ENCODE peak calls at places on chromosomes 16 and 17, in four cellular contexts. U, O, T and M are unnamed samples.

GRCh38 chr16:20353379-20353778 is 864 bp upstream of the UMOD start:
- DNase-seq in U (no peak), O (no peak), T (no peak), M (no peak)

GRCh38 chr16:81932668-81933067 is 78.6 kb downstream of the SDR42E1 start:
- DNase-seq in U (no peak), O (no peak), T (no peak), M (no peak)

GRCh38 chr16:35745191-35745590 is 2285.8 kb downstream of the TP53TG3F start:
- DNase-seq in U (no peak), O (no peak), T (no peak), M (no peak)

GRCh38 chr17:927611-928461 is 51.7 kb downstream of the NXN start:
- DNase-seq in U (no peak), O (peak; percentile 85), T (no peak), M (no peak)

GRCh38 chr17:76720941-76721340 is 5.5 kb downstream of the JMJD6 start:
- DNase-seq in U (no peak), O (no peak), T (no peak), M (no peak)

GRCh38 chr17:17420561-17421269 is 56.1 kb upstream of the MED9 start:
- DNase-seq in U (no peak), O (no peak), T (no peak), M (peak; percentile 53)

GRCh38 chr16:66359811-66360608 is 6.5 kb upstream of the CDH5 start:
- DNase-seq in U (no peak), O (no peak), T (no peak), M (no peak)

GRCh38 chr16:4113358-4114256 is 2.6 kb downstream of the ADCY9 start:
- DNase-seq in U (no peak), O (no peak), T (no peak), M (no peak)

GRCh38 chr17:7716901-7717755 is at the start of gene DNAH2:
- DNase-seq in U (peak; percentile 28), O (peak; percentile 35), T (peak; percentile 86), M (peak; percentile 46)

GRCh38 chr17:81397314-81398169 is 2.3 kb downstream of the BAHCC1 start:
- DNase-seq in U (no peak), O (no peak), T (no peak), M (peak; percentile 32)

GRCh38 chr17:41082565-41083136 is 1.3 kb upstream of the KRTAP4-7 start:
- DNase-seq in U (no peak), O (no peak), T (no peak), M (no peak)

GRCh38 chr17:51015145-51015558 is 105.5 kb downstream of the SPAG9 start:
- DNase-seq in U (no peak), O (no peak), T (no peak), M (no peak)

GRCh38 chr17:2218426-2218825 is 85.2 kb downstream of the SMG6 start:
- DNase-seq in U (no peak), O (no peak), T (no peak), M (no peak)

GRCh38 chr17:59375858-59376257 is 44.4 kb downstream of the YPEL2 start:
- DNase-seq in U (no peak), O (no peak), T (no peak), M (no peak)

GRCh38 chr16:2768403-2769089 is 8.5 kb downstream of the ELOB start:
- DNase-seq in U (no peak), O (no peak), T (no peak), M (no peak)

GRCh38 chr17:73536700-73537680 is 107.3 kb downstream of the SDK2 start:
- DNase-seq in U (no peak), O (no peak), T (no peak), M (no peak)

GRCh38 chr17:725084-725483 is 7.3 kb upstream of the TLCD3A start:
- DNase-seq in U (no peak), O (no peak), T (no peak), M (no peak)

GRCh38 chr17:37478187-37478586 is 11.5 kb upstream of the DUSP14 start:
- DNase-seq in U (no peak), O (no peak), T (no peak), M (no peak)

GRCh38 chr16:57734308-57734924 is 1.2 kb upstream of the KATNB1 start:
- DNase-seq in U (no peak), O (no peak), T (no peak), M (no peak)

GRCh38 chr16:85302018-85302847 is 190.0 kb upstream of the CIBAR2 start:
- DNase-seq in U (no peak), O (no peak), T (peak; percentile 56), M (peak; percentile 16)

GRCh38 chr16:85683363-85683762 is 5.4 kb downstream of the GINS2 start:
- DNase-seq in U (no peak), O (no peak), T (peak; percentile 20), M (peak; percentile 42)

GRCh38 chr16:11094075-11094593 is 149.8 kb downstream of the CLEC16A start:
- DNase-seq in U (no peak), O (no peak), T (peak; percentile 95), M (peak; percentile 41)

GRCh38 chr17:28960256-28961106 is 9.2 kb upstream of the PHF12 start:
- DNase-seq in U (no peak), O (no peak), T (no peak), M (no peak)

GRCh38 chr17:57341611-57342010 is 85.3 kb downstream of the MSI2 start:
- DNase-seq in U (no peak), O (no peak), T (no peak), M (no peak)

GRCh38 chr16:79618041-79618711 is 17.6 kb upstream of the MAF start:
- DNase-seq in U (no peak), O (no peak), T (no peak), M (no peak)

GRCh38 chr16:15970743-15971434 is 21.5 kb downstream of the ABCC1 start:
- DNase-seq in U (no peak), O (no peak), T (no peak), M (no peak)

GRCh38 chr16:74987027-74987681 is 2.2 kb upstream of the WDR59 start:
- DNase-seq in U (no peak), O (no peak), T (no peak), M (no peak)

GRCh38 chr17:20925091-20925490 is 117.7 kb downstream of the USP22 start:
- DNase-seq in U (no peak), O (no peak), T (no peak), M (no peak)

GRCh38 chr16:70481929-70482536 is 27.6 kb downstream of the FCSK start:
- DNase-seq in U (no peak), O (no peak), T (no peak), M (no peak)

GRCh38 chr16:86261379-86261778 is 248.9 kb upstream of the FOXF1 start:
- DNase-seq in U (no peak), O (no peak), T (peak; percentile 45), M (no peak)

GRCh38 chr17:55212880-55213279 is 51.9 kb upstream of the HLF start:
- DNase-seq in U (no peak), O (no peak), T (no peak), M (no peak)

GRCh38 chr17:7700510-7700909 is 4.5 kb upstream of the EFNB3 start:
- DNase-seq in U (no peak), O (no peak), T (peak; percentile 57), M (peak; percentile 71)

GRCh38 chr17:19812407-19812806 is 55.3 kb downstream of the ULK2 start:
- DNase-seq in U (no peak), O (no peak), T (peak; percentile 1), M (peak; percentile 9)

GRCh38 chr17:63540581-63540980 is 9.7 kb upstream of the DCAF7 start:
- DNase-seq in U (no peak), O (no peak), T (no peak), M (no peak)

GRCh38 chr17:62965149-62965648 is 836 bp upstream of the TANC2 start:
- DNase-seq in U (no peak), O (no peak), T (no peak), M (no peak)

GRCh38 chr17:1197379-1197778 is 17.6 kb upstream of the ABR start:
- DNase-seq in U (no peak), O (no peak), T (peak; percentile 86), M (no peak)

GRCh38 chr17:64382184-64382583 is 8.5 kb downstream of the PECAM1 start:
- DNase-seq in U (no peak), O (no peak), T (no peak), M (no peak)

GRCh38 chr16:50038756-50039529 is 13.9 kb downstream of the CNEP1R1 start:
- DNase-seq in U (peak; percentile 37), O (no peak), T (peak; percentile 73), M (peak; percentile 19)